ENCODE peak calls at places on chromosomes 11 and 22, in eight cellular contexts. V is CD4-positive, CD25-positive, alpha-beta regulatory T cell; S is T-cell; Y is lower lobe of right lung; E is activated naive CD8-positive, alpha-beta T cell treated with anti-CD3 and anti-CD28 coated beads, Interleukin-2, amount 50 U/mL, for 24 hours; X is Panc1; J is left lobe of liver; H is activated CD8-positive, alpha-beta memory T cell treated with anti-CD3 and anti-CD28 coated beads, Interleukin-2, amount 10 ng/mL, durations not matched to agents 7 days and 5 days. N is an unnamed sample.

GRCh38 chr22:27800250-27801131 is 1.1 kb downstream of the MN1 start:
- ATAC-seq in V (no peak), S (no peak), Y (no peak), E (no peak), X (peak), J (peak), H (no peak), N (peak)

GRCh38 chr11:6736495-6737121 is 35.2 kb downstream of the OR2AG2 start:
- ATAC-seq in V (no peak), S (no peak), Y (peak), E (peak), X (no peak), J (no peak), H (no peak), N (no peak)

GRCh38 chr11:84825140-84825539 is 802.0 kb downstream of the DLG2 start:
- ATAC-seq in V (no peak), S (no peak), Y (no peak), E (no peak), X (no peak), J (no peak), H (no peak), N (no peak)

GRCh38 chr11:69294621-69295078 is 695 bp downstream of the MYEOV start:
- ATAC-seq in V (no peak), S (no peak), Y (no peak), E (no peak), X (peak), J (no peak), H (no peak), N (no peak)

GRCh38 chr22:50544746-50545253 is 899 bp upstream of the KLHDC7B start:
- ATAC-seq in V (no peak), S (no peak), Y (peak), E (no peak), X (peak), J (no peak), H (no peak), N (no peak)

GRCh38 chr11:113932788-113933187 is 28.2 kb downstream of the HTR3B start:
- ATAC-seq in V (no peak), S (no peak), Y (no peak), E (no peak), X (no peak), J (no peak), H (no peak), N (no peak)

GRCh38 chr11:118117790-118118601 is 31.2 kb upstream of the SMIM35 start:
- ATAC-seq in V (peak), S (no peak), Y (no peak), E (peak), X (peak), J (no peak), H (peak), N (no peak)

GRCh38 chr11:38900156-38900679 is 2302.2 kb upstream of the RAG2 start:
- ATAC-seq in V (no peak), S (no peak), Y (no peak), E (no peak), X (no peak), J (no peak), H (no peak), N (no peak)

GRCh38 chr11:75301602-75302345 is 49.7 kb downstream of the ARRB1 start:
- ATAC-seq in V (no peak), S (no peak), Y (peak), E (no peak), X (peak), J (peak), H (no peak), N (peak)

GRCh38 chr11:4370166-4370565 is 2.0 kb upstream of the OR52B4 start:
- ATAC-seq in V (no peak), S (no peak), Y (peak), E (no peak), X (no peak), J (no peak), H (no peak), N (no peak)

GRCh38 chr11:36532908-36533601 is 23.0 kb upstream of the TRAF6 start:
- ATAC-seq in V (no peak), S (no peak), Y (peak), E (no peak), X (no peak), J (peak), H (no peak), N (no peak)

GRCh38 chr11:15238856-15239255 is 124.1 kb downstream of the INSC start:
- ATAC-seq in V (no peak), S (no peak), Y (no peak), E (no peak), X (no peak), J (no peak), H (no peak), N (no peak)

GRCh38 chr11:47800759-47801158 is 33.6 kb upstream of the FNBP4 start:
- ATAC-seq in V (no peak), S (no peak), Y (no peak), E (no peak), X (no peak), J (no peak), H (no peak), N (no peak)